ENCODE peak calls at places on chromosomes 13 and 19, in ten cellular contexts. H, U, L, G, A, I, Z, C, M and S are unnamed samples.

GRCh38 chr13:31096624-31097302 is 64.9 kb downstream of the HSPH1 start:
- DNase-seq in H (no peak), U (peak), L (peak), G (no peak), A (peak), I (no peak), Z (no peak), C (no peak), M (no peak), S (no peak)

GRCh38 chr19:48511800-48512503 is at the start of gene LMTK3:
- DNase-seq in H (peak), U (peak), L (no peak), G (peak), A (no peak), I (no peak), Z (peak), C (no peak), M (peak), S (peak)

GRCh38 chr19:4268816-4269430 is 10.1 kb upstream of the SHD start:
- DNase-seq in H (no peak), U (no peak), L (no peak), G (no peak), A (no peak), I (no peak), Z (no peak), C (no peak), M (no peak), S (no peak)

GRCh38 chr13:51728972-51729371 is 75.0 kb downstream of the DHRS12 start:
- DNase-seq in H (peak), U (no peak), L (no peak), G (peak), A (peak), I (peak), Z (no peak), C (no peak), M (peak), S (peak)

GRCh38 chr13:76790519-76791289 is 95.5 kb downstream of the KCTD12 start:
- DNase-seq in H (no peak), U (no peak), L (no peak), G (no peak), A (no peak), I (no peak), Z (no peak), C (no peak), M (peak), S (no peak)

GRCh38 chr19:8566855-8567254 is 10.4 kb downstream of the MYO1F start:
- DNase-seq in H (no peak), U (no peak), L (no peak), G (peak), A (no peak), I (no peak), Z (no peak), C (no peak), M (peak), S (no peak)

GRCh38 chr13:113400621-113401451 is 36.9 kb upstream of the GRTP1 start:
- DNase-seq in H (no peak), U (peak), L (no peak), G (no peak), A (no peak), I (no peak), Z (no peak), C (no peak), M (no peak), S (no peak)

GRCh38 chr19:6270076-6270745 is 9.6 kb downstream of the MLLT1 start:
- DNase-seq in H (no peak), U (no peak), L (no peak), G (no peak), A (no peak), I (no peak), Z (no peak), C (no peak), M (no peak), S (no peak)

GRCh38 chr13:42696191-42696590 is 85.2 kb upstream of the FAM216B start:
- DNase-seq in H (peak), U (no peak), L (peak), G (no peak), A (peak), I (peak), Z (no peak), C (no peak), M (peak), S (peak)

GRCh38 chr13:44305845-44306244 is 67.8 kb upstream of the SERP2 start:
- DNase-seq in H (peak), U (peak), L (no peak), G (no peak), A (peak), I (peak), Z (no peak), C (no peak), M (peak), S (peak)

GRCh38 chr13:111395511-111396393 is 75.3 kb downstream of the TEX29 start:
- DNase-seq in H (no peak), U (peak), L (no peak), G (no peak), A (no peak), I (no peak), Z (no peak), C (no peak), M (no peak), S (no peak)

GRCh38 chr13:108342369-108343289 is 73.1 kb downstream of the TNFSF13B start:
- DNase-seq in H (peak), U (no peak), L (no peak), G (peak), A (peak), I (peak), Z (no peak), C (no peak), M (peak), S (peak)

GRCh38 chr13:64810701-64811258 is 2419.4 kb downstream of the PCDH9 start:
- DNase-seq in H (peak), U (no peak), L (no peak), G (no peak), A (peak), I (peak), Z (no peak), C (no peak), M (peak), S (peak)

GRCh38 chr19:18339703-18340102 is 695 bp upstream of the PGPEP1 start:
- DNase-seq in H (no peak), U (no peak), L (no peak), G (peak), A (no peak), I (no peak), Z (no peak), C (no peak), M (peak), S (peak)
- TF ChIP-seq CTCF in H (no peak), U (no peak), L (no peak), G (peak), A (no peak), I (peak), Z (peak), C (no peak), M (peak), S (peak)

GRCh38 chr19:34666958-34667265 is 10.0 kb downstream of the SCGB2B2 start:
- DNase-seq in H (no peak), U (no peak), L (no peak), G (no peak), A (no peak), I (no peak), Z (no peak), C (no peak), M (no peak), S (no peak)
- H3K4me3 ChIP-seq in H (no peak), U (no peak), L (no peak), G (peak), A (no peak), I (no peak), Z (no peak), C (no peak), M (no peak), S (no peak)

GRCh38 chr19:15454371-15454800 is 4.6 kb upstream of the WIZ start:
- DNase-seq in H (no peak), U (no peak), L (no peak), G (no peak), A (no peak), I (no peak), Z (no peak), C (no peak), M (no peak), S (no peak)
- TF ChIP-seq CTCF in H (peak), U (no peak), L (peak), G (peak), A (peak), I (peak), Z (no peak), C (no peak), M (peak), S (peak)

GRCh38 chr19:38841787-38842438 is 7.9 kb downstream of the HNRNPL start:
- DNase-seq in H (no peak), U (no peak), L (no peak), G (no peak), A (no peak), I (no peak), Z (no peak), C (no peak), M (no peak), S (no peak)
- H3K4me3 ChIP-seq in H (no peak), U (no peak), L (no peak), G (no peak), A (no peak), I (no peak), Z (no peak), C (no peak), M (no peak), S (no peak)

GRCh38 chr13:82976499-82976898 is 905.8 kb downstream of the SLITRK1 start:
- DNase-seq in H (no peak), U (no peak), L (no peak), G (no peak), A (no peak), I (no peak), Z (no peak), C (no peak), M (peak), S (peak)
- TF ChIP-seq CTCF in H (no peak), U (no peak), L (no peak), G (no peak), A (no peak), I (peak), Z (no peak), C (no peak), M (peak), S (peak)

GRCh38 chr13:95456837-95457236 is 95.7 kb upstream of the CLDN10 start:
- DNase-seq in H (no peak), U (no peak), L (no peak), G (peak), A (no peak), I (no peak), Z (no peak), C (no peak), M (no peak), S (no peak)
- H3K4me3 ChIP-seq in H (no peak), U (no peak), L (no peak), G (no peak), A (no peak), I (no peak), Z (no peak), C (no peak), M (no peak), S (no peak)

GRCh38 chr19:50147462-50148423 is 15.3 kb downstream of the IZUMO2 start:
- DNase-seq in H (peak), U (peak), L (no peak), G (peak), A (peak), I (peak), Z (peak), C (peak), M (peak), S (peak)
- TF ChIP-seq CTCF in H (no peak), U (no peak), L (peak), G (no peak), A (no peak), I (peak), Z (peak), C (peak), M (no peak), S (peak)

DNA sequence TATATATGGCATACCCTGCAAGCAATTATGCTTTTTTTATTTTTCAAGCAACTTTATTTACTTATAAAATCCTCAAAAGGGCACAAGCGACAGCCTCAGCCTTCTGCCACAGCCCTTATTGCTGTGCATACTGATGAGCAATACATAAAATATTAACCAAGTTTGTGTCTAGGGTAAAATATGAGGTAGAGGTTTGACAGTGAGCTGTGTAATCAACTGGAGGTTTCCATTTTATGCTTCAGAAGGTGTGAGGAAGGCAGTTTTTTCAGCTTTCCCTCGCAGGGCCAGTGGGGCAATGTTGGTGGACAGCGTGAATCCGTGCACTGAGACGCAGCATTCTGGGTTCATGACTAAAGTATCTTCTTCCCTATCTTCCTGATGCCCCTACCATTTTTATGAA is 310.4 kb downstream of the IRS2 start:
- DNase-seq in H (no peak), U (no peak), L (no peak), G (no peak), A (no peak), I (no peak), Z (no peak), C (no peak), M (no peak), S (no peak)
- H3K4me3 ChIP-seq in H (no peak), U (no peak), L (no peak), G (no peak), A (no peak), I (no peak), Z (no peak), C (no peak), M (no peak), S (no peak)